ENCODE peak calls at places on chromosomes 6 and 20, in six cellular contexts. D is mucosa of descending colon, F is mammary epithelial cell, Q is lower lobe of right lung, P is psoas muscle, E is neural progenitor cell. W is an unnamed sample.

GRCh38 chr6:25413506-25413905 is 134.3 kb downstream of the CARMIL1 start:
- DNase-seq in D (no peak), F (no peak), Q (no peak), P (no peak), E (no peak), W (no peak)

GRCh38 chr6:156899532-156899931 is 122.4 kb downstream of the ARID1B start:
- DNase-seq in D (no peak), F (no peak), Q (no peak), P (no peak), E (no peak), W (no peak)

GRCh38 chr6:158752613-158753012 is 66.6 kb downstream of the EZR start:
- DNase-seq in D (no peak), F (peak; percentile 8), Q (no peak), P (no peak), E (peak; percentile 19), W (no peak)

GRCh38 chr6:145244712-145245111 is 490.6 kb downstream of the EPM2A start:
- DNase-seq in D (no peak), F (no peak), Q (no peak), P (no peak), E (no peak), W (no peak)

GRCh38 chr6:46781478-46782378 is 11.5 kb upstream of the MEP1A start:
- DNase-seq in D (no peak), F (peak; percentile 57), Q (no peak), P (no peak), E (peak; percentile 79), W (no peak)

GRCh38 chr6:3929281-3929798 is 80.2 kb downstream of the FAM50B start:
- DNase-seq in D (no peak), F (no peak), Q (no peak), P (peak; percentile 61), E (no peak), W (no peak)

GRCh38 chr6:25279748-25280616 is 808 bp downstream of the CARMIL1 start:
- DNase-seq in D (peak; percentile 63), F (peak; percentile 46), Q (peak; percentile 56), P (no peak), E (peak; percentile 46), W (no peak)

GRCh38 chr6:45663181-45664180 is 285.7 kb upstream of the SUPT3H start:
- DNase-seq in D (peak; percentile 45), F (no peak), Q (peak; percentile 55), P (peak; percentile 67), E (peak; percentile 73), W (peak; percentile 49)

GRCh38 chr20:401682-402495 is 6.2 kb upstream of the RBCK1 start:
- DNase-seq in D (no peak), F (peak; percentile 100), Q (no peak), P (no peak), E (no peak), W (no peak)

GRCh38 chr6:7051780-7052440 is 55.9 kb upstream of the RREB1 start:
- DNase-seq in D (peak; percentile 83), F (no peak), Q (peak; percentile 80), P (peak; percentile 81), E (peak; percentile 78), W (peak; percentile 44)

GRCh38 chr6:113697642-113698410 is 159.3 kb upstream of the MARCKS start:
- DNase-seq in D (no peak), F (peak; percentile 89), Q (no peak), P (no peak), E (no peak), W (no peak)

GRCh38 chr20:64065973-64066341 is 3.0 kb downstream of the TCEA2 start:
- DNase-seq in D (no peak), F (peak; percentile 88), Q (no peak), P (no peak), E (no peak), W (peak; percentile 41)

GRCh38 chr6:84522135-84522535 is 242.3 kb downstream of the TBX18 start:
- DNase-seq in D (no peak), F (peak; percentile 77), Q (no peak), P (no peak), E (no peak), W (no peak)

GRCh38 chr20:39452583-39453193 is 490.5 kb downstream of the DHX35 start:
- DNase-seq in D (no peak), F (no peak), Q (no peak), P (no peak), E (no peak), W (no peak)

GRCh38 chr6:82030761-82031160 is 216.8 kb downstream of the IBTK start:
- DNase-seq in D (no peak), F (peak; percentile 22), Q (no peak), P (no peak), E (no peak), W (no peak)

GRCh38 chr6:31010393-31011060 is at the start of gene MUC22:
- DNase-seq in D (no peak), F (peak; percentile 69), Q (no peak), P (no peak), E (no peak), W (no peak)

GRCh38 chr20:32752458-32753250 is 9.4 kb upstream of the COMMD7 start:
- DNase-seq in D (no peak), F (peak; percentile 61), Q (no peak), P (no peak), E (no peak), W (no peak)

GRCh38 chr6:108707328-108707976 is 140.8 kb upstream of the ARMC2 start:
- DNase-seq in D (no peak), F (no peak), Q (no peak), P (no peak), E (no peak), W (no peak)

GRCh38 chr6:6543181-6543879 is 45.2 kb upstream of the LY86 start:
- DNase-seq in D (no peak), F (no peak), Q (no peak), P (no peak), E (no peak), W (no peak)

GRCh38 chr6:40077315-40077714 is 143.1 kb upstream of the MOCS1 start:
- DNase-seq in D (no peak), F (peak; percentile 78), Q (no peak), P (no peak), E (no peak), W (no peak)

GRCh38 chr6:166688286-166688685 is 61.2 kb upstream of the RPS6KA2 start:
- DNase-seq in D (no peak), F (no peak), Q (no peak), P (no peak), E (no peak), W (no peak)

GRCh38 chr6:170087946-170088348 is 202.9 kb downstream of the DLL1 start:
- DNase-seq in D (peak; percentile 60), F (no peak), Q (peak; percentile 52), P (peak; percentile 53), E (no peak), W (peak; percentile 30)

GRCh38 chr6:57284056-57284455 is 33.4 kb upstream of the PRIM2 start:
- DNase-seq in D (no peak), F (no peak), Q (no peak), P (no peak), E (no peak), W (no peak)

GRCh38 chr6:80872194-80872950 is 765.9 kb downstream of the BCKDHB start:
- DNase-seq in D (no peak), F (no peak), Q (no peak), P (peak; percentile 52), E (no peak), W (no peak)

GRCh38 chr6:1202201-1202600 is 109.7 kb upstream of the FOXQ1 start:
- DNase-seq in D (no peak), F (no peak), Q (no peak), P (no peak), E (no peak), W (no peak)

GRCh38 chr6:71260205-71260604 is 28.4 kb upstream of the OGFRL1 start:
- DNase-seq in D (no peak), F (no peak), Q (no peak), P (no peak), E (no peak), W (no peak)

GRCh38 chr20:1440024-1440423 is 26.6 kb downstream of the NSFL1C start:
- DNase-seq in D (no peak), F (peak; percentile 29), Q (no peak), P (no peak), E (peak; percentile 60), W (no peak)
- TF ChIP-seq CTCF in D (no peak), F (peak; percentile 57), Q (no peak), P (no peak), E (peak; percentile 49), W (no peak)

GRCh38 chr6:16339263-16339587 is 100.8 kb downstream of the GMPR start:
- DNase-seq in D (no peak), F (no peak), Q (no peak), P (no peak), E (no peak), W (no peak)
- H3K4me1 ChIP-seq in D (no peaks in the 10 kb centered on the region), F (peaks cover 51% of the 10 kb centered on the region), Q (peaks cover 41% of the 10 kb centered on the region), P (peaks cover 68% of the 10 kb centered on the region), E (no peaks in the 10 kb centered on the region), W (no peaks in the 10 kb centered on the region)

DNA sequence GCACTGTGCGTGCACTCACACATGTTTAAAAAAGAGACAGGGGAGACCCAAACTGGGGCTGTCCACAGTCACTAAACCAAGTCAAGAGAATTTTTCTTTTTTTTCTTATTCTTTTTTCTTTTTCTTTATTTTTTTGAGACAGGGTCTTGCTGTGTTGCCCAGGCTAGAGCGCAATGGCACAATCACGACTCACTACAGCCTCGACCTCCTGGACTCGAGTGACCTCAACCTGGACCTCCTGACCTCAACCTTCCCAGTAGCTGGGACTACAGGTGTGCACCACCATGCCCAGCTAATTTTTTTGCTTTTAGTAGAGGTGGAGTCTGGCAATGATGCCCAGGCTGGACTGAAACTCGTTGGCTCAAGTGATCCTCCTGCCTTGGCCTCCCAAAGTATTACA is 89.4 kb upstream of the NFATC2 start:
- DNase-seq in D (no peak), F (no peak), Q (no peak), P (no peak), E (no peak), W (no peak)
- H3K4me3 ChIP-seq in D (no peak overlapping the region), F (no peak overlapping the region), Q (no peak overlapping the region), P (no peak overlapping the region), E (no peak overlapping the region), W (no peak overlapping the region)

GRCh38 chr6:161227004-161227950 is 46.6 kb downstream of the AGPAT4 start:
- DNase-seq in D (no peak), F (no peak), Q (no peak), P (no peak), E (no peak), W (no peak)

GRCh38 chr6:161226005-161226964 is 47.6 kb downstream of the AGPAT4 start:
- DNase-seq in D (no peak), F (no peak), Q (no peak), P (no peak), E (no peak), W (peak; percentile 17)

GRCh38 chr6:161230339-161230738 is 43.5 kb downstream of the AGPAT4 start:
- DNase-seq in D (no peak), F (no peak), Q (no peak), P (no peak), E (no peak), W (no peak)

GRCh38 chr6:161228096-161228495 is 45.8 kb downstream of the AGPAT4 start:
- DNase-seq in D (no peak), F (no peak), Q (no peak), P (peak; percentile 68), E (no peak), W (no peak)

DNA sequence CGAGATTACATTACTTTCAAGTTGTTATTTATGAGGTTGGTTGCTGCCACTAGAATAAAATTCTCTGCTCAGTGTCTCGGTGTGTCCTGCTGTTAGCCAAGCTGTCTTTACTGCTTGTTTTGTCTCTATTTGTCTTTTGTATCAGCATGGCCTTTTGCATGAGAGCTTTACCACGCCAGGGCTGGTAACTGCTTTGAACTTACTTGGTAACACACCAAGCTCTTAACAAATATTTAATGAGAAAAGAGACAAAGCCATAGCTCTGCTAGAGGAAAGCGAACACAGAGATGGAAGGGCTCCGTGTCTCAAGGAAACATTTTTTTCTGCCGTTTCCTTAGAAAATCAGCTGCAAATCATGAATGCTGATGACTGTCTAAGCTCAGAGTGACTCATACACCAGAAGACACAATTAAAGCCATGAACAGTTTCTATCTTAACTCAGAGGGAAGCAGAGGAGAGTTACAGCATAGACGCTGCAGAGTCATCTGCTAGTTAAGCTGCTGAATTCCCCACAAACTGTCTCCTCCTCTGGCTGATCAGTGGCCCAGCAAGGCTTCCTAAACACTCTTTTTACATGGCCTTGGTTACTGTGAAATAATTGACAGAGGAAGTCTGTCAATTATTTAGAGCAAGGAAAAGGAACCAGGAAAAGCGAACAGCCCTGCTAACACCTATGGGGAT is 44.8 kb downstream of the AGPAT4 start:
- DNase-seq in D (no peak), F (peak; percentile 62), Q (no peak), P (no peak), E (peak; percentile 22), W (no peak)
- TF ChIP-seq CTCF in D (no peak), F (no peak), Q (no peak), P (no peak), E (no peak), W (no peak)